ENCODE peak calls at places on chromosomes 12 and 14, in five cellular contexts. H, R, X, K and Y are unnamed samples.
A peak's percentile ranks its signal among the peaks of the same experiment; 100 is the strongest.

GRCh38 chr14:54654600-54654999 is 87.7 kb downstream of the SAMD4A start:
- DNase-seq in H (no peak), R (no peak), X (no peak), K (no peak), Y (no peak)

GRCh38 chr14:96616168-96616681 is 114.0 kb downstream of the PAPOLA start:
- DNase-seq in H (no peak), K (no peak), R (no peak), X (no peak), Y (peak; percentile 70)

GRCh38 chr12:7155471-7156034 is 25.4 kb downstream of the CLSTN3 start:
- DNase-seq in K (no peak), H (peak; percentile 87), X (no peak), R (no peak), Y (no peak)

GRCh38 chr12:28569698-28570411 is 379.6 kb downstream of the CCDC91 start:
- DNase-seq in R (no peak), X (no peak), K (peak; percentile 80), H (no peak), Y (no peak)

GRCh38 chr12:68809190-68810026 is 1.4 kb downstream of the MDM2 start:
- DNase-seq in X (no peak), H (no peak), R (no peak), K (no peak), Y (no peak)

GRCh38 chr12:121780429-121780828 is 13.1 kb downstream of the RHOF start:
- DNase-seq in H (no peak), R (no peak), X (no peak), K (no peak), Y (no peak)

GRCh38 chr12:15474766-15475165 is 152.5 kb downstream of the PTPRO start:
- DNase-seq in X (no peak), R (no peak), K (no peak), H (no peak), Y (no peak)

GRCh38 chr12:97093187-97093683 is 186.2 kb downstream of the NEDD1 start:
- DNase-seq in R (no peak), X (no peak), K (no peak), H (no peak), Y (no peak)

GRCh38 chr12:124837958-124838803 is 25.5 kb downstream of the SCARB1 start:
- DNase-seq in R (peak; percentile 93), H (peak; percentile 35), X (no peak), K (peak; percentile 98), Y (peak; percentile 63)

GRCh38 chr14:76456200-76456599 is 80.3 kb downstream of the ESRRB start:
- DNase-seq in R (no peak), H (no peak), X (no peak), K (peak; percentile 8), Y (peak; percentile 65)

GRCh38 chr12:124869011-124869665 is 5.5 kb upstream of the SCARB1 start:
- DNase-seq in X (no peak), R (no peak), K (no peak), H (peak; percentile 60), Y (no peak)

GRCh38 chr12:53695148-53696138 is 19.6 kb upstream of the ATP5MC2 start:
- DNase-seq in R (peak; percentile 17), X (peak; percentile 77), H (no peak), K (peak; percentile 55), Y (peak; percentile 77)

GRCh38 chr12:106084048-106084671 is 54.6 kb downstream of the NUAK1 start:
- DNase-seq in K (peak; percentile 88), X (peak; percentile 77), R (no peak), H (no peak), Y (peak; percentile 83)

GRCh38 chr12:89889051-89889450 is 180.4 kb upstream of the ATP2B1 start:
- DNase-seq in X (no peak), H (no peak), K (peak; percentile 59), R (no peak), Y (no peak)

GRCh38 chr12:26566670-26567069 is 266.3 kb downstream of the ITPR2 start:
- DNase-seq in R (no peak), X (no peak), H (no peak), K (peak; percentile 33), Y (no peak)

GRCh38 chr14:90554341-90554740 is 157.5 kb downstream of the CALM1 start:
- DNase-seq in X (peak; percentile 70), H (peak; percentile 40), R (no peak), K (no peak), Y (no peak)

GRCh38 chr12:121748571-121749265 is 36.2 kb downstream of the TMEM120B start:
- DNase-seq in H (no peak), X (peak; percentile 88), K (peak; percentile 96), R (no peak), Y (peak; percentile 80)

DNA sequence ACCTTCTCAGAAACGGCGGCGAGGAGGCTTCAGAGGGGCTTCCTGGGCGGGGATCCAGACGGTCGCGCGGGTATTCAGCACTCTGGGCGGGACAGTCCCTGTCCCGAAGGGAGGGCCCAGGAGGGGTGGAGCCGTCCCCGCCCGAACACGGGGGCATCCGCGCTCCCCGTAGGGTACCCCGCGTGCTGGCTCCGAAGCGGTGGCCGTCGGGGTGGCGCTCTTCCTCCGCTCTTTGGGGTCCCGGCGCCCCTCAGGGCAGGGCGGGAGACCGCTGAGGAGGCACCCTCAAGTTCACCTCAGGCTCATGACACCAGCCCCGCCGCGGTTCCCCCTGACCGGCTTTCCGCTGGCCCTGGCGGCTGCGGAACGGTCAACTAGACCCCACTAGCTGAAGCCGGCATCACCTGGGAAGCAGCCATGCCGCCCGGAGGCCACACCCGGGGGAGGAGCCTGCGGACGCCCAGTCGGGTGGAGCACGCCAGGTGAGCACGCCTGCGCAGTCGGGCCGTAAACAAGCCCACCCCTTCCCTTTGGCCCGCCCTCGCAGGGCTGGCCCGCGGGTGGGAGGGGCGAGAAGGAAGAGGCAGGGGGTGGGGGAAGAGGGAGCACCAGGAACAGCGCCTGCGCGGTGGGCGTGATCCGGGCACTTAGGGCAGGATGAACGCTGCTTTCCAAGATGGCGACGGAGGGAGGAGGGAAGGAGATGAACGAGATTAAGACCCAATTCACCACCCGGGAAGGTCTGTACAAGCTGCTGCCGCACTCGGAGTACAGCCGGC is at the start of gene WDR20:
- DNase-seq in K (peak; percentile 92), R (peak; percentile 99), H (peak; percentile 99), X (peak; percentile 99), Y (peak; percentile 99)
- TF ChIP-seq CTCF in K (no peak), R (no peak), H (no peak), X (no peak), Y (no peak)

GRCh38 chr14:59271734-59272133 is 83.3 kb downstream of the DAAM1 start:
- DNase-seq in H (no peak), R (no peak), X (no peak), K (peak; percentile 39), Y (no peak)
- H3K4me1 ChIP-seq in H (peaks cover 27% of the 10 kb centered on the region), R (peaks cover 4% of the 10 kb centered on the region), X (peaks cover 8% of the 10 kb centered on the region), K (peaks cover 9% of the 10 kb centered on the region), Y (peaks cover 37% of the 10 kb centered on the region)

GRCh38 chr12:98644433-98644711 is 216 bp downstream of the IKBIP start:
- DNase-seq in R (peak; percentile 29), H (peak; percentile 34), X (no peak), K (no peak), Y (no peak)

GRCh38 chr12:98644712-98645571 is at the start of the genes APAF1 and IKBIP:
- DNase-seq in K (peak; percentile 94), X (peak; percentile 99), H (peak; percentile 99), R (peak; percentile 99), Y (peak; percentile 98)

GRCh38 chr12:98645572-98646067 is 530 bp downstream of the APAF1 start:
- DNase-seq in R (peak; percentile 33), K (no peak), H (peak; percentile 33), X (no peak), Y (peak; percentile 31)

DNA sequence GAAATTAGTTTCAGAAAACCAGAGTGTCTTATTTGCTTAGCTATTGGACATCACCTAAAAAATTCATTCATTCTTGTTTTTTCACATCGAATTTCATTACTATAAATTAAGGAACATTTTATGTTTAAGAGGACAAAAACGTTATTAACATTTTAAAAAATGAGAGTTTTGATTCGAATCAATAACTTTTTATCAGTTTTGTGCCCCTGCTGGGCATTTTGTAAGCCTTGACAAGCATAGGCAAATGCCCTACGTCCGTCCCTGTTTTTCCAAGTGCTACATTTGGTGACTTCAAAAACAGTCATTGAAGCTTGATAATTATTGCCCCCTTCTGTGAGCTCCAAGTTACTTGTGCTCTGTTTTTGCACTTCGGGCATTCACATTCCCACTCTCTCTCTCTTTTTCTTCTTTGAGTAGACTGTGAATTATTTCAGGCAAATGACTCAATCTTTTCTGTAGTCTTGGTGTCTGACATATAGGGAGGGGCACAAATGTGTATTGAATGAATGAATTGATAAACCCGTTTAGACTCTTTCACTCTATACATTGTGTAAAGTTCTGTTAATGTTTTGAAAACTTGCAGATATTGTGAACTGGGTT is 1.2 kb downstream of the APAF1 start:
- DNase-seq in K (peak; percentile 32), R (no peak), X (no peak), H (no peak), Y (peak; percentile 60)
- TF ChIP-seq CTCF in K (no peak), R (no peak), X (peak; percentile 4), H (no peak), Y (peak; percentile 35)

DNA sequence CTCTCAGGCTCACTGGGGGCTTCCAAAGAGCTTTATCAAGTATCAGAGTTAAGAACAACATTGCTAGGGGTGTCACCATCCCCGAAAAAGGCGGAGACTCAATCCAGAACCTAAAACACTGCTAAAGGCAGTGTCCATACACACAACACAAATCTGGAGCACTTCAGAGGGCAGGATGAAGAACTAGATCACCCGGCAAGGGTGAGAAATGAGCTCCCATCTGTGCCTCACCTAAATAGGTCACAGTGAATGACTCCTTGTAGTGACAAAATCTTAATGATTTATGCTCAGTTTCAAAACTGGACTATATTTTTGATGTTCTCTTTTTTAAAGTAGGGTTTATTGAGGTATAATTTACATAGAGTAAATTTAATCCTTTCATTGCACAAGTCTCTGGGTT is 25.6 kb downstream of the NIN start:
- DNase-seq in R (no peak), K (no peak), H (no peak), X (no peak), Y (no peak)
- H3K4me1 ChIP-seq in R (no peaks in the 10 kb centered on the region), K (peaks cover 12% of the 10 kb centered on the region), H (peaks cover 5% of the 10 kb centered on the region), X (no peaks in the 10 kb centered on the region), Y (peaks cover 22% of the 10 kb centered on the region)

DNA sequence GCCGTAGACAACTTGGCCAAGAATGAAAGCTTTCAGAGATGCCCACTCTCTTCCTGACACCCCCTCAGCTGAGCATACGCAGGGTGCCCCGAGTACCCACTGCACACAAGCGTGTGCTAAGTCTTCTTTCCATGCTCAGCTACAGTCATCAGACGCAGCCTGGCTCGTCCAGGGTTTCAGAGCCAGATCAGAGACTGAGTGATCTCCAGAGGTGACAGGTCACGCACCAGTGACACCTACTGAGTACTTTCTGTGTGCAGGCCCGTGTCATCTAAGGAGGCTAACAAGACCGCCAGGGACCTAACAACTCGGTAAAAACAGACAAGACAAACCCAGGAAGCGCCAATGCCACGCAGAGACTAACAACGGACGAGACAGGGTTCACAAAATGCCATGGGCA is 25.1 kb downstream of the STX2 start:
- DNase-seq in R (no peak), K (no peak), H (no peak), X (no peak), Y (no peak)
- TF ChIP-seq CTCF in R (no peak), K (no peak), H (no peak), X (no peak), Y (no peak)

GRCh38 chr12:3150820-3151590 is 73.8 kb downstream of the TSPAN9 start:
- DNase-seq in X (peak; percentile 35), K (peak; percentile 48), R (no peak), H (no peak), Y (peak; percentile 83)
- H3K4me1 ChIP-seq in X (peaks cover 48% of the 10 kb centered on the region), K (peaks cover 17% of the 10 kb centered on the region), R (no peaks in the 10 kb centered on the region), H (peaks cover 65% of the 10 kb centered on the region), Y (peaks cover 58% of the 10 kb centered on the region)

GRCh38 chr12:32134144-32134888 is 27.7 kb downstream of the BICD1 start:
- DNase-seq in X (no peak), K (peak; percentile 83), R (peak; percentile 14), H (no peak), Y (no peak)
- TF ChIP-seq CTCF in X (no peak), K (no peak), R (no peak), H (no peak), Y (no peak)

GRCh38 chr14:22200977-22201605 is 387.9 kb downstream of the DAD1 start:
- DNase-seq in K (peak; percentile 82), R (no peak), H (peak; percentile 24), X (no peak), Y (peak; percentile 79)
- H3K4me1 ChIP-seq in K (peaks cover 1% of the 10 kb centered on the region), R (no peaks in the 10 kb centered on the region), H (no peaks in the 10 kb centered on the region), X (no peaks in the 10 kb centered on the region), Y (no peaks in the 10 kb centered on the region)